ENCODE peak calls at places on chromosome 1, in eight cellular contexts. One of them, this sample, is unnamed. For H3K36me3 and H3K4me1, the result is how much of the 10 kb centered on the place peaks cover.

GRCh38 chr1:32199717-32200072 is 700 bp upstream of the CCDC28B start:
- DNase-seq in uterus: peak
- DNase-seq in testis: peak
- DNase-seq in ascending aorta: no peak
- DNase-seq in fibroblast of lung: no peak
- DNase-seq in transverse colon: no peak
- DNase-seq in psoas muscle: peak
- DNase-seq in pancreas: peak
- DNase-seq in this sample: no peak

GRCh38 chr1:53478186-53478585 is 19.0 kb downstream of the DMRTB1 start:
- DNase-seq in fibroblast of lung: no peak
- DNase-seq in transverse colon: no peak
- DNase-seq in uterus: no peak
- DNase-seq in psoas muscle: no peak
- DNase-seq in pancreas: no peak
- DNase-seq in testis: no peak
- DNase-seq in ascending aorta: no peak
- DNase-seq in this sample: no peak

GRCh38 chr1:206589206-206589605 is 23.1 kb downstream of the EIF2D start:
- DNase-seq in fibroblast of lung: peak
- DNase-seq in transverse colon: no peak
- DNase-seq in psoas muscle: no peak
- DNase-seq in testis: no peak
- DNase-seq in ascending aorta: no peak
- DNase-seq in uterus: peak
- DNase-seq in pancreas: no peak
- DNase-seq in this sample: no peak

GRCh38 chr1:236064674-236065508 is at the start of gene NID1:
- DNase-seq in uterus: peak
- DNase-seq in transverse colon: peak
- DNase-seq in testis: peak
- DNase-seq in ascending aorta: peak
- DNase-seq in pancreas: peak
- DNase-seq in psoas muscle: peak
- DNase-seq in fibroblast of lung: peak
- DNase-seq in this sample: peak

GRCh38 chr1:176987016-176987415 is 177.5 kb downstream of the ASTN1 start:
- DNase-seq in testis: no peak
- DNase-seq in psoas muscle: no peak
- DNase-seq in fibroblast of lung: peak
- DNase-seq in transverse colon: no peak
- DNase-seq in ascending aorta: no peak
- DNase-seq in uterus: no peak
- DNase-seq in pancreas: no peak
- DNase-seq in this sample: no peak

GRCh38 chr1:28199328-28200233 is 23.1 kb upstream of the PTAFR start:
- DNase-seq in fibroblast of lung: no peak
- DNase-seq in pancreas: no peak
- DNase-seq in uterus: no peak
- DNase-seq in testis: no peak
- DNase-seq in psoas muscle: no peak
- DNase-seq in transverse colon: peak
- DNase-seq in ascending aorta: no peak
- DNase-seq in this sample: peak

GRCh38 chr1:84089470-84090261 is 54.4 kb upstream of the PRKACB start:
- DNase-seq in fibroblast of lung: peak
- DNase-seq in transverse colon: no peak
- DNase-seq in pancreas: no peak
- DNase-seq in uterus: no peak
- DNase-seq in ascending aorta: no peak
- DNase-seq in psoas muscle: no peak
- DNase-seq in testis: no peak
- DNase-seq in this sample: no peak

GRCh38 chr1:208834346-208835081 is 590.3 kb upstream of the PLXNA2 start:
- DNase-seq in transverse colon: no peak
- DNase-seq in uterus: no peak
- DNase-seq in pancreas: no peak
- DNase-seq in psoas muscle: no peak
- DNase-seq in fibroblast of lung: peak
- DNase-seq in ascending aorta: no peak
- DNase-seq in testis: no peak
- DNase-seq in this sample: no peak

GRCh38 chr1:215114154-215114933 is 31.8 kb downstream of the KCNK2 start:
- DNase-seq in pancreas: no peak
- DNase-seq in transverse colon: no peak
- DNase-seq in uterus: no peak
- DNase-seq in testis: no peak
- DNase-seq in psoas muscle: no peak
- DNase-seq in ascending aorta: no peak
- DNase-seq in fibroblast of lung: peak
- DNase-seq in this sample: no peak

GRCh38 chr1:162145280-162145965 is 75.9 kb downstream of the NOS1AP start:
- DNase-seq in transverse colon: no peak
- DNase-seq in ascending aorta: no peak
- DNase-seq in fibroblast of lung: peak
- DNase-seq in uterus: no peak
- DNase-seq in pancreas: no peak
- DNase-seq in testis: no peak
- DNase-seq in psoas muscle: no peak
- DNase-seq in this sample: no peak

GRCh38 chr1:168360151-168360550 is 79.5 kb downstream of the TBX19 start:
- DNase-seq in transverse colon: no peak
- DNase-seq in fibroblast of lung: no peak
- DNase-seq in testis: no peak
- DNase-seq in psoas muscle: no peak
- DNase-seq in ascending aorta: no peak
- DNase-seq in pancreas: no peak
- DNase-seq in uterus: no peak
- DNase-seq in this sample: no peak

GRCh38 chr1:66925944-66926343 is 1.2 kb downstream of the MIER1 start:
- DNase-seq in ascending aorta: no peak
- DNase-seq in psoas muscle: no peak
- DNase-seq in testis: no peak
- DNase-seq in transverse colon: no peak
- DNase-seq in fibroblast of lung: no peak
- DNase-seq in uterus: no peak
- DNase-seq in pancreas: no peak
- DNase-seq in this sample: no peak

GRCh38 chr1:55276671-55277376 is 61.7 kb upstream of the USP24 start:
- DNase-seq in uterus: no peak
- DNase-seq in pancreas: no peak
- DNase-seq in transverse colon: no peak
- DNase-seq in fibroblast of lung: no peak
- DNase-seq in testis: no peak
- DNase-seq in ascending aorta: no peak
- DNase-seq in psoas muscle: peak
- DNase-seq in this sample: no peak

GRCh38 chr1:209207701-209208286 is 375.7 kb upstream of the CAMK1G start:
- DNase-seq in testis: peak
- DNase-seq in ascending aorta: no peak
- DNase-seq in uterus: peak
- DNase-seq in psoas muscle: peak
- DNase-seq in pancreas: peak
- DNase-seq in fibroblast of lung: peak
- DNase-seq in transverse colon: peak
- DNase-seq in this sample: no peak

GRCh38 chr1:22773981-22774471 is 63.4 kb downstream of the EPHB2 start:
- DNase-seq in pancreas: no peak
- DNase-seq in fibroblast of lung: peak
- DNase-seq in ascending aorta: peak
- DNase-seq in uterus: peak
- DNase-seq in transverse colon: peak
- DNase-seq in psoas muscle: peak
- DNase-seq in testis: peak
- DNase-seq in this sample: no peak

GRCh38 chr1:228903573-228904122 is 168.4 kb downstream of the RHOU start:
- DNase-seq in transverse colon: no peak
- DNase-seq in ascending aorta: no peak
- DNase-seq in psoas muscle: no peak
- DNase-seq in pancreas: no peak
- DNase-seq in uterus: no peak
- DNase-seq in testis: no peak
- DNase-seq in fibroblast of lung: peak
- DNase-seq in this sample: no peak

GRCh38 chr1:41380979-41381690 is 19.9 kb downstream of the FOXO6 start:
- DNase-seq in transverse colon: no peak
- DNase-seq in uterus: peak
- DNase-seq in ascending aorta: peak
- DNase-seq in pancreas: peak
- DNase-seq in fibroblast of lung: no peak
- DNase-seq in testis: peak
- DNase-seq in psoas muscle: peak
- DNase-seq in this sample: no peak
- H3K4me3 ChIP-seq in transverse colon: peak
- H3K4me3 ChIP-seq in uterus: peak
- H3K4me3 ChIP-seq in ascending aorta: peak
- H3K4me3 ChIP-seq in pancreas: peak
- H3K4me3 ChIP-seq in fibroblast of lung: peak
- H3K4me3 ChIP-seq in testis: peak
- H3K4me3 ChIP-seq in psoas muscle: peak
- H3K4me3 ChIP-seq in this sample: no peak

GRCh38 chr1:152683846-152684245 is 2.1 kb upstream of the LCE2B start:
- DNase-seq in transverse colon: no peak
- DNase-seq in pancreas: no peak
- DNase-seq in psoas muscle: no peak
- DNase-seq in ascending aorta: no peak
- DNase-seq in fibroblast of lung: no peak
- DNase-seq in testis: no peak
- DNase-seq in uterus: no peak
- DNase-seq in this sample: no peak
- H3K36me3 ChIP-seq in transverse colon: under half
- H3K36me3 ChIP-seq in pancreas: under half
- H3K36me3 ChIP-seq in psoas muscle: under half
- H3K36me3 ChIP-seq in ascending aorta: under half
- H3K36me3 ChIP-seq in fibroblast of lung: under half
- H3K36me3 ChIP-seq in testis: under half
- H3K36me3 ChIP-seq in uterus: under half
- H3K36me3 ChIP-seq in this sample: under half

GRCh38 chr1:226692067-226692792 is 46.9 kb downstream of the ITPKB start:
- DNase-seq in transverse colon: no peak
- DNase-seq in fibroblast of lung: no peak
- DNase-seq in uterus: no peak
- DNase-seq in psoas muscle: no peak
- DNase-seq in pancreas: no peak
- DNase-seq in ascending aorta: no peak
- DNase-seq in testis: no peak
- DNase-seq in this sample: no peak

GRCh38 chr1:226688852-226689251 is 50.2 kb downstream of the ITPKB start:
- DNase-seq in psoas muscle: no peak
- DNase-seq in pancreas: no peak
- DNase-seq in testis: no peak
- DNase-seq in transverse colon: no peak
- DNase-seq in ascending aorta: no peak
- DNase-seq in uterus: no peak
- DNase-seq in fibroblast of lung: no peak
- DNase-seq in this sample: no peak

GRCh38 chr1:226691257-226691656 is 47.8 kb downstream of the ITPKB start:
- DNase-seq in transverse colon: no peak
- DNase-seq in uterus: peak
- DNase-seq in pancreas: no peak
- DNase-seq in testis: no peak
- DNase-seq in ascending aorta: no peak
- DNase-seq in psoas muscle: no peak
- DNase-seq in fibroblast of lung: no peak
- DNase-seq in this sample: peak

GRCh38 chr1:226688056-226688748 is 50.9 kb downstream of the ITPKB start:
- DNase-seq in transverse colon: no peak
- DNase-seq in psoas muscle: no peak
- DNase-seq in uterus: no peak
- DNase-seq in ascending aorta: no peak
- DNase-seq in testis: no peak
- DNase-seq in fibroblast of lung: no peak
- DNase-seq in pancreas: no peak
- DNase-seq in this sample: no peak

GRCh38 chr1:226690460-226690982 is 48.6 kb downstream of the ITPKB start:
- DNase-seq in fibroblast of lung: no peak
- DNase-seq in psoas muscle: no peak
- DNase-seq in ascending aorta: no peak
- DNase-seq in pancreas: no peak
- DNase-seq in transverse colon: no peak
- DNase-seq in uterus: no peak
- DNase-seq in testis: no peak
- DNase-seq in this sample: peak
- H3K4me1 ChIP-seq in fibroblast of lung: under half
- H3K4me1 ChIP-seq in psoas muscle: half or more
- H3K4me1 ChIP-seq in ascending aorta: under half
- H3K4me1 ChIP-seq in pancreas: under half
- H3K4me1 ChIP-seq in transverse colon: half or more
- H3K4me1 ChIP-seq in uterus: under half
- H3K4me1 ChIP-seq in testis: under half
- H3K4me1 ChIP-seq in this sample: half or more

DNA sequence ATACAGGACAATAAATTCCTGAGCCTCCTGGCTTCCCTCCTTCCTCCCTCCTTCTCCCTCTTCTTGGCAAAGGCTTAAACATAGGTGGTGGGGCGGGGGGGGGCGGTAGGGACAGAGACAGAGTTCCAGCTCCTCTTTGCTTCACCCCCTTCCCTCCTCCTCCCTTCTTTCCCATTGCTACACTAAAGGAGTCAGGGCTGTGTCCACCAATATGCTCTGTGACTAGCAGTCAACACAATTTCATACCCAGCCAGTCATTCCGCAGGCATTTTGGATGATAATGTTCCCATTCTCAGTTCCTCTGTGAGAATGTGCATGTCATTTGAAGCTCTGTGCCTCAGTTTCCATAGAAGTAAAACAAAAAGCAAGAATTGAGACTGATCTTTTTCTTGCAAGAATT is 1.7 kb downstream of the LMOD1 start:
- DNase-seq in ascending aorta: no peak
- DNase-seq in fibroblast of lung: no peak
- DNase-seq in psoas muscle: no peak
- DNase-seq in testis: no peak
- DNase-seq in uterus: no peak
- DNase-seq in transverse colon: no peak
- DNase-seq in pancreas: no peak
- DNase-seq in this sample: no peak
- H3K4me3 ChIP-seq in ascending aorta: peak
- H3K4me3 ChIP-seq in fibroblast of lung: peak
- H3K4me3 ChIP-seq in psoas muscle: peak
- H3K4me3 ChIP-seq in testis: peak
- H3K4me3 ChIP-seq in uterus: peak
- H3K4me3 ChIP-seq in transverse colon: peak
- H3K4me3 ChIP-seq in pancreas: no peak
- H3K4me3 ChIP-seq in this sample: no peak

This sample was measured in CD8-positive, alpha-beta memory T cell.